ENCODE peak calls at places on chromosomes 2 and 18, in nine cellular contexts. U, L, F, T, J, V, Z, P and H are unnamed samples.

GRCh38 chr18:55763298-55763697 is 175.3 kb upstream of the TCF4 start:
- DNase-seq in F (no peak), T (no peak), U (no peak), V (no peak), J (no peak), P (no peak), Z (peak; percentile 62), L (peak; percentile 16), H (no peak)

GRCh38 chr2:27024188-27024587 is 8.6 kb upstream of the TMEM214 start:
- DNase-seq in J (no peak), P (no peak), T (peak; percentile 74), U (no peak), V (no peak), Z (no peak), L (peak; percentile 58), F (no peak), H (no peak)

GRCh38 chr2:96642564-96643350 is at the start of gene FER1L5:
- DNase-seq in T (no peak), P (no peak), V (peak; percentile 32), Z (no peak), U (no peak), L (no peak), F (no peak), J (no peak), H (no peak)

GRCh38 chr18:48324651-48325050 is 84.5 kb downstream of the ZBTB7C start:
- DNase-seq in F (no peak), J (peak; percentile 59), Z (no peak), U (no peak), V (no peak), L (no peak), P (no peak), T (no peak), H (no peak)

GRCh38 chr2:159118115-159118858 is 149.8 kb downstream of the TANC1 start:
- DNase-seq in U (peak; percentile 89), F (peak; percentile 51), L (peak; percentile 77), T (no peak), V (peak; percentile 88), Z (peak; percentile 88), P (peak; percentile 90), J (peak; percentile 90), H (peak; percentile 90)

GRCh38 chr18:23115683-23116096 is 19.6 kb upstream of the CABLES1 start:
- DNase-seq in Z (peak; percentile 91), L (peak; percentile 95), T (no peak), F (no peak), V (no peak), U (no peak), J (no peak), P (no peak), H (no peak)

GRCh38 chr2:97765933-97766332 is 52.6 kb downstream of the ZAP70 start:
- DNase-seq in T (no peak), J (no peak), U (no peak), F (no peak), L (no peak), V (no peak), Z (no peak), P (no peak), H (no peak)

GRCh38 chr2:55418512-55419235 is 982 bp downstream of the CCDC88A start:
- DNase-seq in Z (peak; percentile 62), T (no peak), V (no peak), F (no peak), U (no peak), P (no peak), J (no peak), L (peak; percentile 22), H (no peak)

GRCh38 chr18:9612989-9613388 is 1.4 kb downstream of the PPP4R1 start:
- DNase-seq in T (no peak), F (no peak), L (no peak), Z (peak; percentile 21), P (no peak), V (no peak), J (no peak), U (no peak), H (no peak)

GRCh38 chr2:99285521-99285920 is 15.5 kb downstream of the LYG1 start:
- DNase-seq in P (no peak), J (no peak), U (no peak), L (no peak), V (no peak), F (no peak), T (no peak), Z (no peak), H (no peak)

GRCh38 chr2:239114119-239114581 is 266.3 kb downstream of the TWIST2 start:
- DNase-seq in U (no peak), F (no peak), L (no peak), V (no peak), Z (peak; percentile 34), J (no peak), P (no peak), T (no peak), H (no peak)

GRCh38 chr2:177434475-177434874 is 41.9 kb downstream of the AGPS start:
- DNase-seq in Z (no peak), V (no peak), J (no peak), L (no peak), T (no peak), U (no peak), F (no peak), P (no peak), H (no peak)

GRCh38 chr2:70907130-70907756 is 28.5 kb upstream of the ATP6V1B1 start:
- DNase-seq in U (no peak), J (no peak), P (no peak), Z (no peak), F (no peak), T (peak; percentile 75), V (no peak), L (no peak), H (no peak)

GRCh38 chr2:63588385-63589147 is at the start of the genes MDH1 and WDPCP:
- DNase-seq in P (peak; percentile 97), F (peak; percentile 99), V (peak; percentile 93), L (peak; percentile 100), U (peak; percentile 94), T (peak; percentile 88), J (peak; percentile 96), Z (peak; percentile 99), H (peak; percentile 96)

GRCh38 chr2:197285361-197285760 is 25.2 kb downstream of the ANKRD44 start:
- DNase-seq in T (no peak), J (no peak), Z (no peak), V (no peak), L (no peak), P (no peak), U (peak; percentile 4), F (no peak), H (no peak)

GRCh38 chr2:121690095-121690494 is 40.8 kb upstream of the CLASP1 start:
- DNase-seq in J (no peak), L (peak; percentile 31), T (no peak), U (no peak), Z (no peak), V (no peak), P (peak; percentile 17), F (no peak), H (no peak)

GRCh38 chr2:17830053-17831034 is 14.1 kb downstream of the MSGN1 start:
- DNase-seq in J (peak; percentile 86), Z (peak; percentile 89), T (peak; percentile 92), L (peak; percentile 92), P (no peak), F (no peak), U (peak; percentile 70), V (peak; percentile 77), H (no peak)

GRCh38 chr2:241867776-241868420 is 1.6 kb upstream of the RTP5 start:
- DNase-seq in P (no peak), F (no peak), T (peak; percentile 49), V (no peak), J (no peak), L (no peak), U (no peak), Z (no peak), H (no peak)

GRCh38 chr2:147236601-147237000 is 608.2 kb upstream of the ACVR2A start:
- DNase-seq in J (no peak), V (no peak), T (no peak), Z (no peak), L (no peak), F (no peak), U (no peak), P (no peak), H (no peak)
- TF ChIP-seq POLR2A in J (no peak), V (no peak), T (no peak), Z (no peak), L (no peak), F (no peak), U (no peak), P (no peak), H (no peak)

DNA sequence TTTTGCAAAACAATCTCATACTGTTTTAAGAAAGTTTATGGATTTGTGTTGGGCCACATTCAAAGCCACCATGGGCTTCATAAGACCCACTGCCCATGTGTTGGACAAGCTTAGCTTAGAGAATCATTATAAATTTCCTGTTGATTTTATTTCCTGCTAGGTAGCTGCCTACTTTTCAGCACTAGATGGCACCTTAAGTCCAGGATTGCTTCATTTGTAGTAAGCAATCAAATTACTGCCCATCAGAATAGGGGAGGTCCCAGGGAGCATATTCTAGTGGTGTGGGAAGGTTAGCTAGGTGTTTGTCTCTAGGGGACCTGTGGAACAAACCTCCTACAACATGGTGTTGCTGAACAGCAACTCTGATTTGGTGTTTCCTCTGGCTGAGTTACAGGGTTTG is 11.0 kb upstream of the DCDC2C start:
- DNase-seq in V (no peak), Z (peak; percentile 22), U (no peak), P (no peak), L (peak; percentile 49), F (no peak), T (no peak), J (no peak), H (no peak)
- TF ChIP-seq CTCF in V (peak; percentile 34), Z (no peak), U (peak; percentile 42), P (no peak), L (peak; percentile 61), F (peak; percentile 44), T (no peak), J (no peak), H (no peak)

GRCh38 chr2:11688222-11689069 is 18.5 kb upstream of the NTSR2 start:
- DNase-seq in Z (peak; percentile 84), F (peak; percentile 9), T (peak; percentile 83), L (peak; percentile 79), V (peak; percentile 85), P (peak; percentile 90), U (peak; percentile 81), J (peak; percentile 92), H (peak; percentile 88)
- TF ChIP-seq POLR2A in Z (no peak), F (no peak), T (no peak), L (no peak), V (no peak), P (no peak), U (no peak), J (no peak), H (no peak)

DNA sequence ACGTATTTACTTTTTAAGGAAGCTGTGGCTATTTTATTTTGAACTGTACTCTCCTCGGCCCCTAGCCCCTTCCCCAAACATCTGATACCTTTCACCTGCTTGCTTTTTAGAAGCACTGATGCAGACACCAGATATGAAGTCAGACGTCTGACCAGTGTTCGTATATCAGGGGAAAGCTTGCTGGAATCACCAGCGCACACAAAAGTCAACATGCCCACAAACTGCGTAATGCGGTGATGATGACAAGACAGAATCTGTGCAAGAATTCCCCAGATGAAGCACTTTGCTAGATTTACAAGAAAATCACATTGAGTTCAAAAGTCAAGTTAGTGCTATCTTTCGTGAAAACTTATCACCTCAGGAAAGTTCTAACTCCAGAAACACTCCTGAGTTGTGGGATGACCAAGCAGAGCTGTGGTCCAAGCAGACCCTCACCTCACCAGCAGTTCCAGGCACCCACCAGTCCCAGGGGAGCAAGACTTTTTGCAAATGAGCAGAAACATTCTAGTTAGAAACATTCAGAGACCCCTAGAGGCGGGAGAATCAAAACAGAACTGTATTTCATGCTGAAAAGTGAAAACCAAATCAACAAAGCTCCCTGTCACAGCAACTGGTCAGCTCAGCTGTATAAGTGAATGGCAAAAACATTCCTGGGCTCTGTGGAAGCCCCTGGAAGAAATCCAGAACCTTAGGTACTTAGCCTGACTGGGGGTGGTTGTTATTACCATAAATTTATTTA is 55.7 kb downstream of the INO80C start:
- DNase-seq in P (no peak), J (no peak), L (no peak), F (no peak), T (no peak), V (no peak), Z (no peak), U (no peak), H (no peak)
- TF ChIP-seq CTCF in P (no peak), J (no peak), L (no peak), F (no peak), T (no peak), V (no peak), Z (no peak), U (no peak), H (no peak)